ENCODE peak calls at places on chromosomes 13 and 19, in seven cellular contexts. M, D, K, O, U, H and X are unnamed samples.
A peak's percentile ranks its signal among the peaks of the same experiment; 100 is the strongest.

GRCh38 chr13:30255696-30256095 is 51.7 kb downstream of the KATNAL1 start:
- DNase-seq in D (no peak), K (no peak), H (no peak), M (no peak), O (no peak), U (no peak), X (no peak)

GRCh38 chr13:99269627-99270252 is 11.6 kb upstream of the GPR18 start:
- DNase-seq in K (no peak), U (no peak), O (no peak), M (no peak), H (no peak), D (peak; percentile 35), X (peak; percentile 59)

GRCh38 chr13:95117092-95117491 is 184.2 kb downstream of the ABCC4 start:
- DNase-seq in H (no peak), M (no peak), U (no peak), K (no peak), O (no peak), D (no peak), X (no peak)

GRCh38 chr19:10193666-10194499 is 870 bp downstream of the DNMT1 start:
- DNase-seq in M (peak; percentile 63), K (peak; percentile 10), U (peak; percentile 90), D (no peak), H (peak; percentile 89), O (no peak), X (peak; percentile 55)

GRCh38 chr13:109818891-109819290 is 32.5 kb upstream of the IRS2 start:
- DNase-seq in H (no peak), D (no peak), M (no peak), K (no peak), U (no peak), O (no peak), X (no peak)

GRCh38 chr13:31775686-31776085 is 36.4 kb downstream of the RXFP2 start:
- DNase-seq in M (no peak), H (no peak), O (no peak), U (no peak), K (no peak), D (no peak), X (no peak)

GRCh38 chr19:57269515-57270250 is 10.6 kb upstream of the ZNF460 start:
- DNase-seq in H (no peak), K (no peak), D (no peak), U (no peak), M (no peak), O (no peak), X (peak; percentile 16)

GRCh38 chr19:2332341-2333026 is 4.0 kb downstream of the SPPL2B start:
- DNase-seq in U (no peak), K (peak; percentile 69), D (no peak), H (peak; percentile 93), M (peak; percentile 74), O (no peak), X (no peak)

GRCh38 chr13:20127263-20127562 is 33.6 kb downstream of the GJA3 start:
- DNase-seq in K (no peak), M (no peak), D (no peak), U (no peak), O (no peak), H (peak; percentile 37), X (no peak)

GRCh38 chr19:17282488-17283256 is 971 bp downstream of the ANKLE1 start:
- DNase-seq in K (peak; percentile 91), D (peak; percentile 86), O (peak; percentile 93), H (peak; percentile 95), U (peak; percentile 95), M (peak; percentile 89), X (peak; percentile 95)

GRCh38 chr19:49451430-49452181 is at the start of gene PIH1D1:
- DNase-seq in O (peak; percentile 98), M (peak; percentile 94), K (peak; percentile 98), U (peak; percentile 99), D (peak; percentile 99), H (peak; percentile 96), X (peak; percentile 100)
- TF ChIP-seq POLR2A in O (no peak), M (peak; percentile 41), K (peak; percentile 72), U (no peak), D (peak; percentile 66), H (no peak), X (peak; percentile 91)

GRCh38 chr13:90049989-90050671 is 1297.4 kb upstream of the MIR17HG start:
- DNase-seq in M (no peak), O (no peak), H (no peak), K (no peak), D (no peak), U (no peak), X (no peak)

GRCh38 chr13:90047600-90047999 is 1299.9 kb upstream of the MIR17HG start:
- DNase-seq in D (no peak), O (no peak), H (no peak), M (no peak), K (no peak), U (no peak), X (no peak)
- TF ChIP-seq POLR2A in D (no peak), O (no peak), H (no peak), M (no peak), K (no peak), U (no peak), X (no peak)

GRCh38 chr19:41859618-41860418 is at the start of gene RPS19:
- DNase-seq in U (peak; percentile 100), M (peak; percentile 98), O (peak; percentile 99), H (peak; percentile 99), D (peak; percentile 98), K (peak; percentile 99), X (peak; percentile 99)
- TF ChIP-seq POLR2A in U (no peak), M (peak; percentile 59), O (no peak), H (peak; percentile 48), D (peak; percentile 85), K (peak; percentile 83), X (peak; percentile 87)

DNA sequence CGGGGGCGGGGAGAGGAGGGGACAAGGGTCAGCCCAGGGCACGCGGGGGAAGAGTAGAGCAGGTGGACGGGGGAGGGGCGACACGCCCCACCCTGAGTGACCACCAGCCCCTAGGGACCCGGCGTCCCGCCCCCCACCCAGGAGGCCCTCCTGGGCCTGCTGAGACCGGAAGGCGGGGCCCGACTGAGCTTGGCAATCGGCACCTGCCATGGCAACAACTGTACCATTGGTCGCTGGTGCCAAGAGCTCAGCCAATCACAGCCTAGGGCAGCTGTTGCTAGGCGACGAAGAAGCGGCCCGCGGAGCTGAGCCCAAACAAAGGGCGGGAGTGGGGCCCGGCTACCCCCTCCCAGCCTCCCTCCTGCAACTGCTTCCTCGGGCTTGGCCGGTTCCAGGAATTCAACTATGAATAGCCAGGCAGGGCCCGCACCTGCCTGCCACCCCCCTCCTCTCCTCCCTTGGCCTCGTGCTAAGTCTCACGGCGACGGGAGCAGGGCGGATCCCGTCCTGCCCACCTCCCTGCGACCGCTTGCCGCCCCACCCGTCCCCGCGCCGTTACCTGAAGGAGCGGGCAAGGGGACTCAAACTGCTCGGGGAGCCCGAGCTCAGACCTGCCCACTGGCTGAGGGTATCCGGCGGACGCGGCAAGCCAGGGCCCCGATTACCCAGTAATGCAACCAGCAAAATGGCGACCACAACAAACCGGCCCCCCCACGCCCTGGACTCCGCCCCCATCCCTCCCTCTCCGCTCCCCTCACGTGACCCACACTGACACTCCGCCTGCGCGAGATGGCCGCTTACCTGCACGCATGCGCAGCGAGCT is at the start of gene DYRK1B:
- DNase-seq in U (peak; percentile 99), D (peak; percentile 99), O (peak; percentile 99), M (peak; percentile 98), H (peak; percentile 98), K (peak; percentile 98), X (peak; percentile 97)
- TF ChIP-seq POLR2A in U (no peak), D (peak; percentile 41), O (no peak), M (peak; percentile 31), H (no peak), K (peak; percentile 42), X (peak; percentile 67)

GRCh38 chr19:29665215-29665825 is at the start of gene PLEKHF1:
- DNase-seq in M (peak; percentile 94), O (peak; percentile 94), K (peak; percentile 94), D (peak; percentile 85), H (peak; percentile 97), U (peak; percentile 98), X (peak; percentile 90)

GRCh38 chr19:29666634-29667389 is 1.6 kb downstream of the PLEKHF1 start:
- DNase-seq in H (peak; percentile 85), M (no peak), D (peak; percentile 74), K (peak; percentile 55), O (peak; percentile 54), U (peak; percentile 95), X (peak; percentile 7)

GRCh38 chr19:29667390-29667783 is 2.1 kb downstream of the PLEKHF1 start:
- DNase-seq in O (no peak), D (no peak), K (no peak), U (no peak), M (no peak), H (peak; percentile 79), X (no peak)

GRCh38 chr19:29664753-29665214 is 477 bp upstream of the PLEKHF1 start:
- DNase-seq in K (no peak), D (no peak), U (no peak), H (no peak), O (no peak), M (no peak), X (no peak)

DNA sequence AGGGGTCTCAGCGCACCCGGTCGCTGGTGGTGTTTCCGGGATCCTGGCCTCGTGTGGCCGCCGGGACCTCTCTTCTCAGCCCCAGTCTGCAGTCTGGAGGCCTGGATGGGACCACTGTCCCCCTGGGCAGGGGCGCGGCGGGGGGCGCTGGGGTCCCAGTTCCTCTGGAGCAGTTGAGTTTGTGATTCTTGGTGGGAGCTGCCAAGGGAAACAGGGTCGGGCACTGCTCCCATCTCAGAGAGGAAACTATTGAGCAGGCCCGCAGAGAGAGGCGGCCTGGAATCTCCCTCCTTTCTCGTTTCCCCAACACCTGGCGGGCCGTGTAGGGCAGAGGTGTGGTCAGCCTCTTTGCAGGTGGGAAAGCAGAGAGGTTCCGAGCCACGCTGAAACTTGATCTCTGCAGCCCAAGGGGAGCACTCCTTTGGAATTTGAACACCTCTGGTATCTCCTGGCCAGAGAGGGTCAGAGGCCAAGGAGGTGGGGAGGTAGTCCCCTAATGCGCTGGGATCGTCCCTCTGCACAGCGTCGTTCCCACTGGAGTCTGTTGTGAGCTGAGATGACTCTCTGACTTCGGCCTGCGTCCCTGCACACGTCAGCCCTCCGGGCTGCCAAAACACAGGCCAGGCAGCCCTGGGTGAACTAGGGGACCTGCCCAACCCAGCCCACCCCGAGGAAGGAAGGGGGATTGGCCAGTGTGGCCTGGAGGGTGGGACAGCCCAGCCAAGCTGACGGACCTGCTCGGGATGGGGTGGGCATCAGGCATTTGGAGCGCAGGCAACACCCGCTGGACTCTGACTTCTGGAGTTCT is 769 bp downstream of the PLEKHF1 start:
- DNase-seq in U (peak; percentile 89), M (no peak), O (peak; percentile 41), K (peak; percentile 41), H (no peak), D (peak; percentile 66), X (no peak)
- TF ChIP-seq POLR2A in U (no peak), M (peak; percentile 23), O (no peak), K (peak; percentile 47), H (no peak), D (peak; percentile 70), X (no peak)